ENCODE peak calls at places on chromosomes 5 and 9, in four cellular contexts. Q is GM12878, M is HepG2, X is K562. H is an unnamed sample.
A peak's percentile ranks its signal among the peaks of the same experiment; 100 is the strongest.

GRCh38 chr5:142654578-142655042 is 31.3 kb downstream of the FGF1 start:
- DNase-seq in X (no peak), Q (no peak), M (no peak), H (peak; percentile 10)

GRCh38 chr5:120449501-120449900 is 14.6 kb upstream of the PRR16 start:
- DNase-seq in M (no peak), X (no peak), Q (no peak), H (no peak)

GRCh38 chr5:10842823-10843222 is 81.8 kb upstream of the DAP start:
- DNase-seq in Q (no peak), X (no peak), M (no peak), H (no peak)

GRCh38 chr9:93949694-93950449 is 5.3 kb downstream of the BARX1 start:
- DNase-seq in M (no peak), X (peak; percentile 54), Q (no peak), H (no peak)

GRCh38 chr5:137486707-137487106 is 12.4 kb downstream of the SPOCK1 start:
- DNase-seq in M (no peak), Q (no peak), X (no peak), H (peak; percentile 30)

GRCh38 chr5:73242741-73243140 is 69.7 kb downstream of the TMEM174 start:
- DNase-seq in M (no peak), Q (no peak), X (no peak), H (no peak)

GRCh38 chr9:91836515-91836914 is 113.5 kb downstream of the ROR2 start:
- DNase-seq in X (no peak), M (no peak), Q (no peak), H (no peak)

GRCh38 chr5:56468278-56468677 is 235.1 kb upstream of the ANKRD55 start:
- DNase-seq in M (no peak), Q (no peak), X (no peak), H (no peak)

GRCh38 chr5:150116667-150117395 is 30.5 kb upstream of the CSF1R start:
- DNase-seq in Q (no peak), X (peak; percentile 35), M (no peak), H (no peak)

GRCh38 chr5:56272765-56273164 is 39.6 kb upstream of the ANKRD55 start:
- DNase-seq in X (no peak), M (no peak), Q (no peak), H (no peak)

GRCh38 chr5:143714629-143715028 is 97.3 kb upstream of the HMHB1 start:
- DNase-seq in M (no peak), X (no peak), Q (peak; percentile 20), H (peak; percentile 17)

GRCh38 chr9:17588395-17588794 is 9.5 kb downstream of the SH3GL2 start:
- DNase-seq in Q (no peak), M (no peak), X (no peak), H (no peak)

GRCh38 chr5:176388003-176388340 is 426 bp downstream of the NOP16 start:
- DNase-seq in Q (no peak), X (peak; percentile 69), M (peak; percentile 31), H (peak; percentile 36)

GRCh38 chr5:31733365-31733764 is 94.4 kb downstream of the PDZD2 start:
- DNase-seq in M (no peak), X (no peak), Q (no peak), H (no peak)

GRCh38 chr5:104179057-104179456 is 616.5 kb upstream of the NUDT12 start:
- DNase-seq in Q (peak; percentile 19), M (peak; percentile 74), X (peak; percentile 76), H (peak; percentile 72)

GRCh38 chr5:4640793-4641192 is 499.3 kb upstream of the ADAMTS16 start:
- DNase-seq in X (no peak), M (no peak), Q (no peak), H (no peak)

GRCh38 chr9:86714976-86715375 is 232.3 kb downstream of the GAS1 start:
- DNase-seq in X (no peak), Q (no peak), M (no peak), H (no peak)

GRCh38 chr9:110810251-110810976 is 141.8 kb downstream of the MUSK start:
- DNase-seq in M (no peak), X (no peak), Q (no peak), H (no peak)

GRCh38 chr9:133607381-133607780 is 1.8 kb downstream of the FAM163B start:
- DNase-seq in X (no peak), Q (no peak), M (no peak), H (no peak)

GRCh38 chr5:169265888-169266287 is 35.1 kb downstream of the SLIT3 start:
- DNase-seq in M (no peak), Q (no peak), X (peak; percentile 36), H (peak; percentile 33)

GRCh38 chr9:109775516-109775915 is 4.5 kb upstream of the PALM2AKAP2 start:
- DNase-seq in X (no peak), Q (no peak), M (no peak), H (no peak)

GRCh38 chr9:112868461-112868860 is 22.2 kb downstream of the SLC46A2 start:
- DNase-seq in Q (no peak), M (no peak), X (no peak), H (no peak)

GRCh38 chr5:149227168-149227826 is 44.4 kb upstream of the AFAP1L1 start:
- DNase-seq in X (no peak), M (peak; percentile 59), Q (no peak), H (peak; percentile 21)

GRCh38 chr5:45508155-45508554 is 188.0 kb downstream of the HCN1 start:
- DNase-seq in Q (no peak), X (no peak), M (no peak), H (no peak)

GRCh38 chr9:129768486-129768885 is 15.6 kb upstream of the PTGES start:
- DNase-seq in M (no peak), Q (no peak), X (no peak), H (no peak)

GRCh38 chr9:107299437-107299836 is 16.4 kb downstream of the RAD23B start:
- DNase-seq in M (no peak), X (no peak), Q (no peak), H (no peak)

GRCh38 chr9:22097712-22098111 is 88.6 kb upstream of the CDKN2B start:
- DNase-seq in Q (no peak), X (no peak), M (no peak), H (no peak)

GRCh38 chr5:111083323-111083722 is 8.8 kb upstream of the WDR36 start:
- DNase-seq in M (no peak), X (no peak), Q (no peak), H (no peak)

GRCh38 chr5:141524604-141525597 is 36.0 kb downstream of the PCDHGC5 start:
- DNase-seq in M (peak; percentile 85), X (peak; percentile 86), Q (no peak), H (peak; percentile 89)

GRCh38 chr5:65050826-65051498 is 282.2 kb downstream of the CWC27 start:
- DNase-seq in X (no peak), Q (no peak), M (no peak), H (no peak)

GRCh38 chr5:96936431-96937221 is 746 bp downstream of the LNPEP start:
- DNase-seq in M (peak; percentile 19), X (peak; percentile 31), Q (no peak), H (peak; percentile 21)

GRCh38 chr9:114629563-114630090 is 18.5 kb downstream of the TMEM268 start:
- DNase-seq in Q (no peak), X (no peak), M (no peak), H (no peak)

GRCh38 chr5:124642148-124642547 is 104.3 kb downstream of the ZNF608 start:
- DNase-seq in X (no peak), Q (no peak), M (no peak), H (no peak)

GRCh38 chr9:114559830-114560520 is 27.6 kb upstream of the ATP6V1G1 start:
- DNase-seq in M (peak; percentile 21), Q (no peak), X (no peak), H (no peak)

GRCh38 chr5:112479418-112479817 is 60.3 kb upstream of the EPB41L4A start:
- DNase-seq in X (no peak), M (no peak), Q (no peak), H (no peak)

GRCh38 chr9:109497193-109498165 is 628 bp downstream of the PTPN3 start:
- DNase-seq in Q (no peak), X (no peak), M (no peak), H (peak; percentile 62)

GRCh38 chr5:134603059-134603458 is 29.6 kb downstream of the SAR1B start:
- DNase-seq in X (no peak), Q (no peak), M (no peak), H (no peak)

GRCh38 chr5:26259081-26259480 is 779.3 kb downstream of the CDH9 start:
- DNase-seq in X (no peak), Q (no peak), M (no peak), H (no peak)

GRCh38 chr5:86858452-86858851 is 240.7 kb downstream of the COX7C start:
- DNase-seq in Q (no peak), M (no peak), X (no peak), H (no peak)

GRCh38 chr9:131657890-131658752 is 81.8 kb downstream of the RAPGEF1 start:
- DNase-seq in Q (no peak), X (no peak), M (peak; percentile 43), H (peak; percentile 64)

DNA sequence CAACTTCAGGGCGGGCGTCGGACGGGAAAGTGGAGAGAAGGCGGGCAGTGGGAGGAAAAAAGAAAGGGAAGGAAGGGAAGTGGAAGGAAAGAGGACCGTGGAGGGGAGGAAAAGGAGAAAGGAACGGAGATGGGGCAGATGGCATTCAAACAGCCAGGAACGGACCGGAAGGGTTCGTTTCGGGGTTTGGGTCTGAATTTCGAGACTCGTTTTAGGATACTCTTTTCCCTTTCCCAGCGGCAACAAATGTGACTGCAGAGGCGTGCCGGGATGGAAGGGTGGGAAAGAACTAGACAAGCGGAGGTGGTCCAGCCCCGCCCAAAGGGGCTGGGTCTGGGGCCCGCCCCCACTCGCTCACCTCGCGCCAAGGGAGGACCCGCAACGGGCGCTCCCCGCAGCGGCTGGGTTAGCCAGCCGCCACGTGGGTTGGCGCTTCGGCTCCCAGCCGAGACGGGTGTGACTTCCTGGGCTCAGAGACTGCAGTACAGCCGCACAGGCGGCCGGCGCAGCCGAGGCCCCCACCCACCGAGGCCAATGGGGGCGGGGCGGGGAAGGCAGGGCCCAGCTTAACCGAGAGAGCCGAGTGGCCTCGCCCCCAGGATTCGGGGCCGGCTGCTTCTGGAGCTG is 2.7 kb downstream of the VCAN start:
- DNase-seq in X (peak; percentile 81), Q (no peak), M (peak; percentile 30), H (peak; percentile 61)
- TF ChIP-seq BHLHE40 in X (no peak), Q (no peak), M (no peak), H (no peak)

GRCh38 chr5:99156688-99157087 is 227.9 kb upstream of the CHD1 start:
- DNase-seq in X (no peak), Q (no peak), M (no peak), H (no peak)
- TF ChIP-seq EP300 in X (no peak), Q (no peak), M (no peak), H (no peak)

GRCh38 chr9:88991066-88992030 is at the start of gene S1PR3:
- DNase-seq in M (no peak), X (peak; percentile 66), Q (no peak), H (peak; percentile 68)
- H3K27ac ChIP-seq in M (no peak within 1 kb of the TSS), X (no peak within 1 kb of the TSS), Q (no peak within 1 kb of the TSS), H (peak within 1 kb of the TSS; percentile 85)

GRCh38 chr5:171309526-171310333 is 682 bp downstream of the TLX3 start:
- DNase-seq in Q (no peak), M (no peak), X (no peak), H (no peak)
- TF ChIP-seq BHLHE40 in Q (no peak), M (no peak), X (no peak), H (no peak)

H was measured in A549.